ENCODE peak calls at places on chromosomes 4 and X, in ten cellular contexts. L, F, N, V, D, M, K, X, B and J are unnamed samples.

GRCh38 chr4:129167640-129168260 is 71.8 kb downstream of the C4orf33 start:
- DNase-seq in K (no peak), M (no peak), L (peak; percentile 30), N (no peak), V (no peak), D (no peak), B (no peak), F (no peak), X (no peak), J (no peak)

GRCh38 chr4:77593993-77594392 is 11.6 kb upstream of the CXCL13 start:
- DNase-seq in N (no peak), K (no peak), B (no peak), L (no peak), X (no peak), F (no peak), D (no peak), V (no peak), M (no peak), J (no peak)

GRCh38 chr4:91325495-91325894 is 978.3 kb upstream of the GRID2 start:
- DNase-seq in K (no peak), L (no peak), D (no peak), M (peak; percentile 1), V (no peak), F (no peak), B (no peak), X (no peak), N (no peak), J (no peak)

GRCh38 chrX:154458116-154458953 is at the start of gene PLXNA3:
- DNase-seq in M (peak; percentile 30), D (peak; percentile 91), K (peak; percentile 41), V (peak; percentile 72), F (no peak), N (peak; percentile 71), B (peak; percentile 62), L (peak; percentile 50), X (peak; percentile 74), J (peak; percentile 46)

GRCh38 chr4:73869130-73870055 is at the start of gene CXCL1:
- DNase-seq in D (no peak), V (peak; percentile 53), K (no peak), N (no peak), M (peak; percentile 45), X (no peak), L (peak; percentile 54), B (peak; percentile 72), F (no peak), J (no peak)

GRCh38 chr4:124940387-124940786 is 227.9 kb upstream of the ANKRD50 start:
- DNase-seq in D (no peak), B (no peak), V (no peak), M (peak; percentile 95), N (no peak), F (no peak), K (no peak), L (no peak), X (no peak), J (no peak)

GRCh38 chr4:165331823-165332222 is 4.4 kb downstream of the MSMO1 start:
- DNase-seq in D (no peak), X (no peak), M (no peak), V (no peak), N (no peak), K (no peak), F (no peak), B (no peak), L (no peak), J (no peak)

GRCh38 chrX:42102586-42103282 is 179.4 kb upstream of the CASK start:
- DNase-seq in L (no peak), D (no peak), N (no peak), X (no peak), M (no peak), K (no peak), B (no peak), V (peak; percentile 56), F (no peak), J (no peak)

GRCh38 chr4:106409901-106410889 is 41.6 kb upstream of the GIMD1 start:
- DNase-seq in K (no peak), B (no peak), X (no peak), M (peak; percentile 53), L (no peak), D (no peak), V (no peak), N (no peak), F (no peak), J (no peak)

GRCh38 chr4:20253272-20253798 is 1.6 kb downstream of the SLIT2 start:
- DNase-seq in V (peak; percentile 32), B (no peak), F (no peak), L (no peak), N (no peak), X (no peak), D (peak; percentile 25), M (peak; percentile 20), K (no peak), J (no peak)

GRCh38 chr4:176735300-176735699 is 57.4 kb downstream of the VEGFC start:
- DNase-seq in F (no peak), L (no peak), D (no peak), K (no peak), B (no peak), X (no peak), V (no peak), N (no peak), M (peak; percentile 67), J (no peak)

GRCh38 chr4:173503330-173504180 is 26.5 kb downstream of the HAND2 start:
- DNase-seq in B (no peak), N (no peak), M (no peak), D (no peak), L (peak; percentile 1), X (no peak), K (no peak), F (no peak), V (no peak), J (peak; percentile 7)